ENCODE peak calls at places on chromosomes 5 and 9, in nine cellular contexts. Z is retinal pigment epithelial cell; S is naive thymus-derived CD4-positive, alpha-beta T cell; F is fibroblast of lung; M is cardiac fibroblast; A is GM06990; W is mammary epithelial cell; R is cardiac muscle cell; L is ovary. E is an unnamed sample.

GRCh38 chr9:89874351-89875321 is 269.8 kb downstream of the GADD45G start:
- DNase-seq in Z (no peak), S (no peak), F (peak), M (no peak), A (no peak), W (no peak), R (no peak), L (peak), E (peak)

GRCh38 chr5:116448450-116448849 is 126.2 kb downstream of the SEMA6A start:
- DNase-seq in Z (no peak), S (no peak), F (no peak), M (no peak), A (no peak), W (no peak), R (no peak), L (no peak), E (no peak)

GRCh38 chr5:35308391-35308790 is 78.1 kb upstream of the PRLR start:
- DNase-seq in Z (no peak), S (no peak), F (no peak), M (no peak), A (no peak), W (no peak), R (no peak), L (no peak), E (no peak)

GRCh38 chr5:67166460-67166871 is 30.1 kb downstream of the CD180 start:
- DNase-seq in Z (no peak), S (peak), F (no peak), M (no peak), A (no peak), W (no peak), R (no peak), L (no peak), E (no peak)

GRCh38 chr9:93896496-93897033 is 58.6 kb downstream of the BARX1 start:
- DNase-seq in Z (no peak), S (no peak), F (no peak), M (no peak), A (no peak), W (no peak), R (no peak), L (no peak), E (peak)

GRCh38 chr9:82513242-82513750 is 524.7 kb downstream of the SPATA31D1 start:
- DNase-seq in Z (no peak), S (no peak), F (peak), M (peak), A (no peak), W (no peak), R (peak), L (peak), E (no peak)

GRCh38 chr9:78806492-78807160 is 509.7 kb downstream of the PSAT1 start:
- DNase-seq in Z (no peak), S (no peak), F (no peak), M (no peak), A (no peak), W (no peak), R (no peak), L (no peak), E (peak)

GRCh38 chr9:104009853-104010252 is 84.3 kb upstream of the SMC2 start:
- DNase-seq in Z (peak), S (no peak), F (no peak), M (peak), A (no peak), W (peak), R (peak), L (no peak), E (no peak)

GRCh38 chr9:36781532-36781931 is 208.8 kb downstream of the MELK start:
- DNase-seq in Z (peak), S (no peak), F (peak), M (peak), A (no peak), W (no peak), R (peak), L (peak), E (no peak)

GRCh38 chr9:73643379-73644013 is 491.8 kb downstream of the ANXA1 start:
- DNase-seq in Z (peak), S (no peak), F (peak), M (peak), A (no peak), W (peak), R (peak), L (no peak), E (no peak)

GRCh38 chr9:87280421-87280820 is 217.2 kb upstream of the DAPK1 start:
- DNase-seq in Z (no peak), S (no peak), F (peak), M (peak), A (no peak), W (peak), R (peak), L (no peak), E (peak)

GRCh38 chr5:130476325-130476724 is 572.1 kb downstream of the CHSY3 start:
- DNase-seq in Z (no peak), S (no peak), F (no peak), M (no peak), A (no peak), W (peak), R (no peak), L (no peak), E (no peak)

GRCh38 chr5:139839416-139839815 is 43.8 kb downstream of the PSD2 start:
- DNase-seq in Z (no peak), S (no peak), F (no peak), M (no peak), A (no peak), W (no peak), R (no peak), L (no peak), E (no peak)

GRCh38 chr5:145787001-145787400 is 48.1 kb downstream of the PRELID2 start:
- DNase-seq in Z (no peak), S (no peak), F (peak), M (peak), A (no peak), W (no peak), R (peak), L (no peak), E (no peak)

GRCh38 chr9:136304456-136304855 is 562 bp upstream of the CCDC187 start:
- DNase-seq in Z (no peak), S (no peak), F (no peak), M (no peak), A (no peak), W (no peak), R (no peak), L (no peak), E (no peak)

GRCh38 chr9:99189887-99190596 is 31.7 kb downstream of the ALG2 start:
- DNase-seq in Z (no peak), S (no peak), F (peak), M (no peak), A (no peak), W (no peak), R (no peak), L (no peak), E (no peak)

GRCh38 chr5:43037929-43038510 is 2.1 kb downstream of the ANXA2R start:
- DNase-seq in Z (no peak), S (peak), F (peak), M (peak), A (peak), W (peak), R (peak), L (no peak), E (peak)
- H3K4me3 ChIP-seq in Z (peak), S (peak), F (peak), M (peak), A (peak), W (peak), R (no peak), L (peak), E (peak)

GRCh38 chr5:154648229-154648628 is 106.9 kb upstream of the LARP1 start:
- DNase-seq in Z (no peak), S (no peak), F (no peak), M (no peak), A (no peak), W (no peak), R (no peak), L (no peak), E (no peak)

GRCh38 chr5:154644745-154645411 is 110.3 kb upstream of the LARP1 start:
- DNase-seq in Z (no peak), S (no peak), F (no peak), M (no peak), A (no peak), W (no peak), R (no peak), L (no peak), E (no peak)

GRCh38 chr5:154648706-154649105 is 106.5 kb upstream of the LARP1 start:
- DNase-seq in Z (peak), S (no peak), F (peak), M (peak), A (no peak), W (no peak), R (peak), L (no peak), E (no peak)

GRCh38 chr5:154646841-154647759 is 108.1 kb upstream of the LARP1 start:
- DNase-seq in Z (peak), S (no peak), F (peak), M (peak), A (peak), W (peak), R (peak), L (peak), E (peak)

DNA sequence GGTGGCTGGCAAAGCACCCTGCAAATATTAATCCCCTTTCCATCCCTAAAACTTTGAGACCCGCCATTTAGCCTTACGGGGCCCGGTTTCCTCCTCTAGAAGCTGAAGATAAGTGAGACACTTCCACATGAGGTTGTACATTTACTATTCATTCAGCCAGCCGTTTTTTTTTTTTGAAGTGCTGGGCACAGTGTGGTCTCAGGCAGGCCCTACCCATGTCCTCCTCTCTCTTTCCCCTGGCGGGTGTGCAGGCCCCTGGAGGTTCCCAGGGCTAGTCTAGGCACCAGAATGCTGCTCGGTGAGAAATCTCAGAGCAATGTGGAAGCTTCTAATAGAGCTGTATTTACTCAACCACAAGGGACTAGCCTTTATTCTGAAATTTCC is 107.4 kb upstream of the LARP1 start:
- DNase-seq in Z (peak), S (no peak), F (no peak), M (peak), A (no peak), W (no peak), R (peak), L (no peak), E (peak)
- H3K4me3 ChIP-seq in Z (peak), S (peak), F (no peak), M (no peak), A (no peak), W (no peak), R (no peak), L (no peak), E (peak)

GRCh38 chr5:40828690-40829661 is 6.0 kb downstream of the RPL37 start:
- DNase-seq in Z (no peak), S (no peak), F (no peak), M (no peak), A (no peak), W (no peak), R (no peak), L (no peak), E (peak)

GRCh38 chr5:40831346-40832210 is 3.4 kb downstream of the RPL37 start:
- DNase-seq in Z (no peak), S (no peak), F (no peak), M (no peak), A (no peak), W (peak), R (no peak), L (no peak), E (no peak)

GRCh38 chr5:40828021-40828631 is 6.9 kb downstream of the RPL37 start:
- DNase-seq in Z (no peak), S (no peak), F (no peak), M (no peak), A (no peak), W (no peak), R (no peak), L (no peak), E (no peak)

GRCh38 chr5:40827479-40827977 is 7.5 kb downstream of the RPL37 start:
- DNase-seq in Z (no peak), S (no peak), F (no peak), M (no peak), A (no peak), W (no peak), R (no peak), L (no peak), E (no peak)

DNA sequence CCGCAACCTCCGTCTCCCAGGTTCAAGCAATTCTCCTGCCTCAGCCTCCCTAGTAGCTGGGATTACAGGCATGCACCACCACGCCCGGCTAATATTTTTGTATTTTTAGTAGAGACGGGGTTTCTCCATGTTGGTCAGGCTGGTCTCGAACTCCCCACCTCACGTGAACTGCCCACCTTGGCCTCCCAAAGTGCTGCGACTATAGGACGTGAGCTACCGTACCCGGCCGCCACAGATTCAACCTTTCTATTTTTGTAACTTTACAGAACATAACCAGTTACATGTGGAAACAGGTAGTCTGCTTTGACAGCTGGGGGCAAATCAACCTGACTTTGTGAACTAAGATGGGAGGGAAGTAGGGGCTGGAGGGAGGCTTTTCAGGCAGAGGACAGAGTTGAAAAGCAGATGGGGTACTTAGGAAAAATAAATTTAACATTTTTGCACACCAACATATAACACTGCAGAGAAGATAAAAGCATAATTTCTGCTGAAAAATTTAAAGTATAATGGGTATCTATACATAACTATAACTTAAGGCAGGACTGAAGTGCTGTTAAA is 5.2 kb downstream of the RPL37 start:
- DNase-seq in Z (no peak), S (no peak), F (no peak), M (no peak), A (no peak), W (no peak), R (no peak), L (no peak), E (no peak)
- H3K4me3 ChIP-seq in Z (no peak), S (no peak), F (no peak), M (no peak), A (no peak), W (no peak), R (no peak), L (no peak), E (no peak)

GRCh38 chr5:7871560-7872113 is 2.7 kb downstream of the MTRR start:
- DNase-seq in Z (no peak), S (no peak), F (no peak), M (no peak), A (no peak), W (no peak), R (no peak), L (no peak), E (no peak)
- H3K4me3 ChIP-seq in Z (no peak), S (no peak), F (no peak), M (no peak), A (no peak), W (no peak), R (no peak), L (no peak), E (no peak)

GRCh38 chr5:10304932-10305331 is 2.8 kb downstream of the CMBL start:
- DNase-seq in Z (no peak), S (no peak), F (no peak), M (no peak), A (no peak), W (no peak), R (no peak), L (no peak), E (no peak)

GRCh38 chr5:10306114-10306513 is 1.6 kb downstream of the CMBL start:
- DNase-seq in Z (no peak), S (no peak), F (no peak), M (no peak), A (no peak), W (no peak), R (no peak), L (no peak), E (no peak)

GRCh38 chr5:10308844-10309243 is 1.1 kb upstream of the CMBL start:
- DNase-seq in Z (no peak), S (no peak), F (no peak), M (no peak), A (no peak), W (no peak), R (no peak), L (no peak), E (no peak)

GRCh38 chr5:10306806-10307205 is 896 bp downstream of the CMBL start:
- DNase-seq in Z (no peak), S (no peak), F (no peak), M (no peak), A (no peak), W (no peak), R (no peak), L (no peak), E (peak)

DNA sequence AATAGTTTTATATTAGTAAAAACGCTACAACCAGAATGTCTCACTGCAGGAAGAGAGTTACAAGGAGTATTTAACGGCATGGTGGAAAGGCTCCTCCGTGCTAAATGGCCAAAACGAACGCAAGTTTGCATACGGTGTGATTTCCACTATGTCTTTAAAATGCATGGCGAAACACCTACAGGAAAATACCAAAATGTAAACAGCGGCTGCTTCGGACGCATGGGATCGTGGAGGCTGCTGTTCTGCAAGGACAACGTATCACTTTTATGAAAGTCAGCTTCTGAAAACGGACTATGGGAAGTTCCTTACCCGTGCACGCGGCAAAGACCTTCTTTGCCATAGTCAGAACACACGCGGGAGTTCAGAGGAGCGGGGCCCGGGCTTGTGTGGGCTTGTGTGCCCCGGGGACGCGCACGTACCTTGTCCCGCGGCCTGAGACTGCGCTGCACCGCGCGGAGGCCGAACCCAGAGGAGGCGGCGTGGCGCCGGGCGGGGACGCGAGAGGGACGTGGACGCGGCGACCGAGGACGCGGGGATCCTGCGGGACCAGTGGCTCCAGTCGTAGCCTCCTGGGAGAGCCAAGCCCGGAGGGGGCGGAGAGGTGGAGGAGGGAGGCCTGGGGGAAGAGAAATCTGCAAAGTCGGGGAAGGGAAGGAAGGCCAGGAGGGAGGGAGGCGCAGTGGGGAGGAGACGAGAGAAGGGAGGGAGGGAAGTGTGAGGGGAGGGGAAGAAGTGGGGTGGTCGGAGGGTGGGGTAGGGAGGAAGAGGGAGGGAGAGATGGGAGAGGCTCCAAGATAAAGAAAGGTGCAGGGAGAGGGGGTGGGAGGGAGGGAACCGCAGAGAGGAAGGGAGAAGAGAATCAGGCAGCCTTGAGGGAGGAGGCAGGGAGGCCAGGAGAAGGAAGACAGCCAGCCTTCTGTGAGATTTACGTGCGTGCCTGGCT is at the start of gene CMBL:
- DNase-seq in Z (no peak), S (peak), F (peak), M (peak), A (peak), W (peak), R (peak), L (peak), E (peak)
- H3K4me3 ChIP-seq in Z (peak), S (peak), F (peak), M (peak), A (peak), W (peak), R (peak), L (peak), E (peak)

DNA sequence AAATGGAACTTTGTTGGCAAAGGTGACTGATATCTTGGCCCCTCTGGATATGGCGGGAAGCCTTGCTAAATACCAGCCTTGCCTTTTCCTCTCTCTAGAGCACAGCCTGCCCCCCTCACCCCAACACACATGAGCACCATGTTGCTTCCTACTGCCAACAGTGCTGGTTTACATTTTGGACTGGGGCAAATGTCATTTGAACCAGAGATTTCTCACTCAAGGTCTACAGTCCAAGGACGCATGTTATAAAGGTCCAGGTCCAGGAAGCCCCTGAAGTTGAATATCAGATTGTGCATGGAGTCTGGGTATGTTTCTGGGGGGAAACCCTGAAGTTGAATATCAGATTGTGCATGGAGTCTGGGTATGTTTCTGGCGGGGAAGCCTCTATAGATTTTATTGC is 19.9 kb downstream of the NEURL1B start:
- DNase-seq in Z (no peak), S (no peak), F (no peak), M (no peak), A (no peak), W (no peak), R (no peak), L (no peak), E (no peak)
- H3K4me3 ChIP-seq in Z (no peak), S (no peak), F (no peak), M (no peak), A (no peak), W (no peak), R (no peak), L (no peak), E (no peak)

GRCh38 chr5:32587067-32587551 is 1.8 kb downstream of the SUB1 start:
- DNase-seq in Z (no peak), S (no peak), F (no peak), M (no peak), A (no peak), W (no peak), R (no peak), L (no peak), E (no peak)
- H3K4me3 ChIP-seq in Z (peak), S (peak), F (peak), M (peak), A (peak), W (no peak), R (peak), L (no peak), E (peak)

GRCh38 chr5:50441479-50441815 is 359 bp upstream of the EMB start:
- DNase-seq in Z (no peak), S (no peak), F (no peak), M (no peak), A (no peak), W (no peak), R (no peak), L (no peak), E (peak)
- H3K4me3 ChIP-seq in Z (peak), S (peak), F (peak), M (no peak), A (peak), W (peak), R (peak), L (no peak), E (peak)

DNA sequence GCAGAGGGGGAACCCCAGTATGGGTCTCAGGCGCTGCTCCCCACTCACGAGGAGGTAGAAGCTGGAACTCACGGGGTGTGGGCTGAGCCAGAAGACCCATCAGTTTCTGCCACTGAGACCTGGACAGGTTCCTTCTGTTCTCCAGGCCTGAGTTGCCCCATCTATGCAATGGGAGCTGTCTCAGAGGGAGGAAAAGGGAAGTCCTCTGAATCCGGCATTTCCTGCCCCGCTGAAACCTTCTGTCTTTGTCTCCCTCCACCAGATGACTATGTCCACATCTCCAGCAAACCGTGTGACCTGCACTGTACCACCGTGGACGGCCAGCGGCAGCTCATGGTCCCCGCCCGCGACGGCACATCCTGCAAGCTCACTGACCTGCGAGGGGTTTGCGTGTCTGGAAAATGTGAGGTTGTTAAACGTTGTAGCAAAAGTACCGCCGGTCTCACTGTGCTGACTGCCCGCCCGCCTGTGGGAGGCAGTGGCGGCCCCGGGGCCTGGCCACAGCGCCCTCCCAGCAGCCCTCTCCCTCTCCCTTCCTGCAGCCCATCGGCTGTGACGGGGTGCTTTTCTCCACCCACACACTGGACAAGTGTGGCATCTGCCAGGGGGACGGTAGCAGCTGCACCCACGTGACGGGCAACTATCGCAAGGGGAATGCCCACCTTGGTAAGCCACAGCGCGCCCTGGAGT is 6.0 kb downstream of the ADAMTSL2 start:
- DNase-seq in Z (no peak), S (no peak), F (no peak), M (no peak), A (peak), W (no peak), R (no peak), L (no peak), E (no peak)
- H3K4me3 ChIP-seq in Z (no peak), S (no peak), F (no peak), M (no peak), A (no peak), W (no peak), R (no peak), L (no peak), E (no peak)

GRCh38 chr5:40909233-40909632 is at the start of gene C7:
- DNase-seq in Z (no peak), S (no peak), F (peak), M (peak), A (no peak), W (no peak), R (peak), L (no peak), E (no peak)
- H3K4me3 ChIP-seq in Z (no peak), S (no peak), F (no peak), M (peak), A (no peak), W (no peak), R (peak), L (peak), E (no peak)